ENCODE peak calls at places on chromosomes 7 and 10, in nine cellular contexts. T is NCI-H1105; L is BJ; W is HT-29; Y is activated gamma-delta T cell; P is astrocyte of the spinal cord; G is head of caudate nucleus; M is stimulated activated CD4-positive, alpha-beta T cell treated with anti-CD3 and anti-CD28 coated beads, Interleukin-2, amount 100 ng/mL, for 48 hours; E is esophagus squamous epithelium. U is an unnamed sample.

GRCh38 chr10:6778992-6779701 is 199.1 kb upstream of the PRKCQ start:
- DNase-seq in M (no peak), Y (no peak), E (no peak), G (peak), P (peak), W (peak), T (no peak), L (peak), U (no peak)

GRCh38 chr7:23474098-23474828 is 4.0 kb upstream of the IGF2BP3 start:
- DNase-seq in W (peak), P (peak), G (no peak), M (peak), Y (peak), E (no peak), T (peak), L (no peak), U (peak)

GRCh38 chr10:84391326-84391725 is 62.9 kb downstream of the CCSER2 start:
- DNase-seq in G (no peak), L (no peak), W (no peak), M (no peak), T (no peak), E (no peak), P (peak), Y (no peak), U (no peak)

GRCh38 chr7:26489906-26490305 is 198.2 kb downstream of the SNX10 start:
- DNase-seq in W (no peak), T (no peak), M (no peak), L (no peak), G (no peak), Y (no peak), P (no peak), E (no peak), U (no peak)

GRCh38 chr7:97346349-97346748 is 228.9 kb downstream of the SDHAF3 start:
- DNase-seq in Y (no peak), G (no peak), P (no peak), L (no peak), E (no peak), T (no peak), W (no peak), M (no peak), U (no peak)

GRCh38 chr7:43431020-43431595 is 151.8 kb upstream of the STK17A start:
- DNase-seq in W (no peak), M (no peak), P (peak), G (no peak), E (no peak), T (no peak), Y (no peak), L (no peak), U (no peak)

GRCh38 chr7:56174346-56175085 is 58.3 kb upstream of the NUPR2 start:
- DNase-seq in M (no peak), T (no peak), W (no peak), E (no peak), P (no peak), Y (no peak), G (no peak), L (no peak), U (no peak)

GRCh38 chr10:35184527-35185171 is 58.0 kb downstream of the CREM start:
- DNase-seq in Y (no peak), T (no peak), L (no peak), G (no peak), W (no peak), E (no peak), P (no peak), M (no peak), U (no peak)

GRCh38 chr10:22760025-22760424 is 45.6 kb upstream of the PIP4K2A start:
- DNase-seq in W (no peak), E (no peak), Y (no peak), T (no peak), G (no peak), L (no peak), M (no peak), P (no peak), U (no peak)

GRCh38 chr10:80705899-80706298 is 168.2 kb downstream of the SH2D4B start:
- DNase-seq in W (no peak), P (no peak), G (no peak), L (no peak), Y (no peak), M (no peak), T (no peak), E (no peak), U (no peak)

U was measured in ascending aorta.